ENCODE peak calls at places on chromosome 3, in four cellular contexts. One of them, this sample, is unnamed.
A peak's percentile ranks its signal among the peaks of the same experiment; 100 is the strongest.

GRCh38 chr3:115989927-115990326 is 366.6 kb downstream of the GAP43 start:
- DNase-seq in aorta: no peak
- DNase-seq in pancreas: no peak
- DNase-seq in PC-3: no peak
- DNase-seq in this sample: peak; percentile 44

GRCh38 chr3:66162766-66163165 is 58.0 kb upstream of the SLC25A26 start:
- DNase-seq in aorta: no peak
- DNase-seq in pancreas: no peak
- DNase-seq in PC-3: no peak
- DNase-seq in this sample: no peak

GRCh38 chr3:113166719-113167492 is 44.5 kb upstream of the BOC start:
- DNase-seq in aorta: no peak
- DNase-seq in pancreas: peak; percentile 19
- DNase-seq in PC-3: peak; percentile 48
- DNase-seq in this sample: no peak

GRCh38 chr3:139939681-139940190 is 4.8 kb downstream of the CLSTN2 start:
- DNase-seq in aorta: no peak
- DNase-seq in pancreas: no peak
- DNase-seq in PC-3: no peak
- DNase-seq in this sample: no peak

GRCh38 chr3:185332026-185332735 is 30.8 kb upstream of the MAP3K13 start:
- DNase-seq in aorta: no peak
- DNase-seq in pancreas: no peak
- DNase-seq in PC-3: peak; percentile 87
- DNase-seq in this sample: peak; percentile 95

GRCh38 chr3:66038726-66039589 is at the start of gene MAGI1:
- DNase-seq in aorta: peak; percentile 95
- DNase-seq in pancreas: peak; percentile 95
- DNase-seq in PC-3: peak; percentile 85
- DNase-seq in this sample: peak; percentile 65

GRCh38 chr3:35638640-35639250 is 580 bp upstream of the ARPP21 start:
- DNase-seq in aorta: peak; percentile 69
- DNase-seq in pancreas: no peak
- DNase-seq in PC-3: no peak
- DNase-seq in this sample: no peak

GRCh38 chr3:129015388-129016105 is 14.4 kb downstream of the EFCC1 start:
- DNase-seq in aorta: peak; percentile 77
- DNase-seq in pancreas: no peak
- DNase-seq in PC-3: no peak
- DNase-seq in this sample: no peak

GRCh38 chr3:157081681-157082210 is 78.2 kb downstream of the CCNL1 start:
- DNase-seq in aorta: peak; percentile 98
- DNase-seq in pancreas: peak; percentile 73
- DNase-seq in PC-3: peak; percentile 98
- DNase-seq in this sample: peak; percentile 95

GRCh38 chr3:45554001-45554691 is 40.4 kb upstream of the LIMD1 start:
- DNase-seq in aorta: no peak
- DNase-seq in pancreas: no peak
- DNase-seq in PC-3: no peak
- DNase-seq in this sample: no peak

GRCh38 chr3:107767897-107768605 is 245.3 kb downstream of the BBX start:
- DNase-seq in aorta: no peak
- DNase-seq in pancreas: no peak
- DNase-seq in PC-3: no peak
- DNase-seq in this sample: no peak

GRCh38 chr3:146131616-146132410 is 29.2 kb downstream of the PLOD2 start:
- DNase-seq in aorta: no peak
- DNase-seq in pancreas: no peak
- DNase-seq in PC-3: peak; percentile 71
- DNase-seq in this sample: no peak

GRCh38 chr3:180913582-180914404 is 1.3 kb downstream of the FXR1 start:
- DNase-seq in aorta: no peak
- DNase-seq in pancreas: no peak
- DNase-seq in PC-3: no peak
- DNase-seq in this sample: no peak

GRCh38 chr3:14234197-14235002 is 55.8 kb downstream of the LSM3 start:
- DNase-seq in aorta: no peak
- DNase-seq in pancreas: no peak
- DNase-seq in PC-3: peak; percentile 88
- DNase-seq in this sample: peak; percentile 66

GRCh38 chr3:59425371-59425770 is 375.5 kb upstream of the CFAP20DC start:
- DNase-seq in aorta: no peak
- DNase-seq in pancreas: no peak
- DNase-seq in PC-3: peak; percentile 74
- DNase-seq in this sample: peak; percentile 64

GRCh38 chr3:42743204-42743995 is 29.7 kb downstream of the CCDC13 start:
- DNase-seq in aorta: no peak
- DNase-seq in pancreas: no peak
- DNase-seq in PC-3: no peak
- DNase-seq in this sample: no peak

GRCh38 chr3:191238321-191238817 is 39.3 kb downstream of the OSTN start:
- DNase-seq in aorta: no peak
- DNase-seq in pancreas: no peak
- DNase-seq in PC-3: peak; percentile 92
- DNase-seq in this sample: no peak
- H3K27ac ChIP-seq in aorta: no peak overlapping the region
- H3K27ac ChIP-seq in pancreas: no peak overlapping the region
- H3K27ac ChIP-seq in PC-3: peak overlapping the region; percentile 94
- H3K27ac ChIP-seq in this sample: peak overlapping the region; percentile 39

GRCh38 chr3:171192176-171192854 is 165.8 kb upstream of the SLC2A2 start:
- DNase-seq in aorta: no peak
- DNase-seq in pancreas: no peak
- DNase-seq in PC-3: peak; percentile 87
- DNase-seq in this sample: peak; percentile 51
- H3K27ac ChIP-seq in aorta: no peak overlapping the region
- H3K27ac ChIP-seq in pancreas: no peak overlapping the region
- H3K27ac ChIP-seq in PC-3: peak overlapping the region; percentile 51
- H3K27ac ChIP-seq in this sample: no peak overlapping the region

GRCh38 chr3:127493924-127494646 is 96.4 kb downstream of the TPRA1 start:
- DNase-seq in aorta: no peak
- DNase-seq in pancreas: no peak
- DNase-seq in PC-3: no peak
- DNase-seq in this sample: no peak

GRCh38 chr3:127490271-127491023 is 100.1 kb downstream of the TPRA1 start:
- DNase-seq in aorta: no peak
- DNase-seq in pancreas: no peak
- DNase-seq in PC-3: no peak
- DNase-seq in this sample: no peak

GRCh38 chr3:127491909-127492308 is 98.6 kb downstream of the TPRA1 start:
- DNase-seq in aorta: no peak
- DNase-seq in pancreas: no peak
- DNase-seq in PC-3: no peak
- DNase-seq in this sample: no peak

GRCh38 chr3:127491323-127491722 is 99.2 kb downstream of the TPRA1 start:
- DNase-seq in aorta: no peak
- DNase-seq in pancreas: no peak
- DNase-seq in PC-3: no peak
- DNase-seq in this sample: no peak

DNA sequence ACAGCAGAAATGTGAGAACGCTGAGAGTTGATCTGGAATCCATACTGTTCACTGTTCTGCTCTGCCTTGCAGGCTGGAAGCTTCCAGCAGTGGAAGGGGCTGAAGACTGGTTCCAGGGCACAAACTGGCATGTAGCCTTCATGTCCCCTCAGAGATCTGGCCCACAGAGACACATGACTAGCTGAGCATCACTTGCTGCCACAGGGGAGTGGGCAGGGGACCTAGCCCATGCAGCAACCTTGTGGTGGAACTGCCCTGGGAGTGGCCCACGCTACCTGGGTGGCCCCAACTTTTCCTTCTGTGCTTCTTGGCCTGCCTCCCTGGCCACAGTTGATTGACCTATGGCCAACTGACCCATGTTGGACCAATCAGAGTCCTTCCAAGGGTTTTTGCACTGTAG is 98.1 kb downstream of the TPRA1 start:
- DNase-seq in aorta: no peak
- DNase-seq in pancreas: no peak
- DNase-seq in PC-3: no peak
- DNase-seq in this sample: no peak
- H3K27ac ChIP-seq in aorta: no peak overlapping the region
- H3K27ac ChIP-seq in pancreas: no peak overlapping the region
- H3K27ac ChIP-seq in PC-3: no peak overlapping the region
- H3K27ac ChIP-seq in this sample: no peak overlapping the region

GRCh38 chr3:15892828-15893227 is 95.0 kb upstream of the ANKRD28 start:
- DNase-seq in aorta: no peak
- DNase-seq in pancreas: no peak
- DNase-seq in PC-3: peak; percentile 10
- DNase-seq in this sample: no peak
- H3K27ac ChIP-seq in aorta: no peak overlapping the region
- H3K27ac ChIP-seq in pancreas: peak overlapping the region; percentile 54
- H3K27ac ChIP-seq in PC-3: no peak overlapping the region
- H3K27ac ChIP-seq in this sample: peak overlapping the region; percentile 81

DNA sequence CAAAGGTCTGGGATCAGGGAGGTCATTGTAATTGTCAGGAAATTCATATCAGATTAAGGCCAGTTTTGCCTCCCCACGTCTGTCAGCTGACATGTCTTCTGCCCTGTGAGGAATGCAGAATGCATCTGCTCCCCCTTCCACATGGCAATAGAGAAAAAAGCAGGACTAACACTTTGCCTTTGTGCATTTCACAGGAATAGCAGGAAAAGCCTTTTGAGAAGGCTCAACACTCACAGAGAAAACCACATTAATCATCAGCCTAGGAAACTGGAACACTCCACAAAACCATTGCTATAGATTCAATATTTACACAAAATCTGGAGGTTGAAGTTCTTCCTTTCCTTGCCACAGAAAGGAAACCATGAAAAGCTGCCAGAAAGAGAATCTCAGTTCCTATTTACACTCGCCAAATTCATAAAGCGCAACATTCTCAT is 165.2 kb upstream of the HES1 start:
- DNase-seq in aorta: no peak
- DNase-seq in pancreas: no peak
- DNase-seq in PC-3: peak; percentile 87
- DNase-seq in this sample: no peak
- H3K27ac ChIP-seq in aorta: no peak overlapping the region
- H3K27ac ChIP-seq in pancreas: no peak overlapping the region
- H3K27ac ChIP-seq in PC-3: peak overlapping the region; percentile 91
- H3K27ac ChIP-seq in this sample: peak overlapping the region; percentile 9

DNA sequence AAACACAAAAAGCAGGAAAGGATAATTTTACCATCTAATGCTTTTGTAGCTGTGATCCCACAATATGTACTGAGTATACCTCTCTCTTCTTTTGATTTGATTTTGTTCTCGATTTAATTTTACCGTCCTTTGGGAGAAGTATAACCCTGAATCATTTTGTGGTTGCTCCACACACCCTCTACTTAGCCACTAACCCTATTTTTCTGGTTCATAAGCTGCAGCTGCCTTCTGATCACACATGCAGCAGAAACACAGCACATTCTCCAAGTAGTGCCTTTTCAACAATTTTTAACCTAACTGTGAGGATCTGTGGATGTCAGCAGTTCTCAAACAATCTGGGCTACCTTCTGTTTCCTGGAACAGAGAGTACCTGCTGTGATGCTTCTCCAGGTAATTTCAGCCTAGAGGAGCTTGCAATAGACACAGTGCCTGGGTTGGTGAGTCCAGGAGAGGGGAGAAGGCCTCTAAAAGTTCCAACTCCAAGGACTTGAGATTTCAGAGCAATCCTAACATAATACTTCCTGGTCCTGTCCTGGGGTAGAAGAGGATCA is 40.3 kb downstream of the HGD start:
- DNase-seq in aorta: no peak
- DNase-seq in pancreas: no peak
- DNase-seq in PC-3: no peak
- DNase-seq in this sample: no peak
- H3K27ac ChIP-seq in aorta: no peak overlapping the region
- H3K27ac ChIP-seq in pancreas: no peak overlapping the region
- H3K27ac ChIP-seq in PC-3: no peak overlapping the region
- H3K27ac ChIP-seq in this sample: no peak overlapping the region

DNA sequence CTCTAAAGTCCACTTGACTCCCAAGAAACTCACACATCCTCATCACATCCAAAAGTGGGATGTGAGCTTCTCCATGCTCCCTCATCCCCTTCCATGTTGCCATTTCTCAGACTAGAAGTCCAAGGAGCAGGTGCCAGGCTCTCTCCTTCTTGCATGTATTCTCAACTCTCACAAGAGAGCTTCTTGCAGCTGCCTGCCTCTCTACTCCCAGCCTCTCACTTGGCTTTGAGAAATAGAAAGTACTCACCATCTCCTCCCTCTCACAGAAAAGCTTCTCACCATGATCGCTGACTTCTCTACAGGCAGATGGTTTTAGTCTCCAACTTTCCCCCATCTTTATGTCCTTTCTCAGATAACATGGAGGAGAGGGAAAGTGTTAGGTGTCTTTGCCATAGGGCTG is 26.6 kb downstream of the COL8A1 start:
- DNase-seq in aorta: no peak
- DNase-seq in pancreas: no peak
- DNase-seq in PC-3: no peak
- DNase-seq in this sample: no peak
- H3K27ac ChIP-seq in aorta: peak overlapping the region; percentile 6
- H3K27ac ChIP-seq in pancreas: no peak overlapping the region
- H3K27ac ChIP-seq in PC-3: no peak overlapping the region
- H3K27ac ChIP-seq in this sample: no peak overlapping the region

GRCh38 chr3:124829175-124829818 is 57.9 kb downstream of the ITGB5 start:
- DNase-seq in aorta: no peak
- DNase-seq in pancreas: no peak
- DNase-seq in PC-3: no peak
- DNase-seq in this sample: no peak
- H3K27ac ChIP-seq in aorta: peak overlapping the region; percentile 10
- H3K27ac ChIP-seq in pancreas: no peak overlapping the region
- H3K27ac ChIP-seq in PC-3: no peak overlapping the region
- H3K27ac ChIP-seq in this sample: no peak overlapping the region

DNA sequence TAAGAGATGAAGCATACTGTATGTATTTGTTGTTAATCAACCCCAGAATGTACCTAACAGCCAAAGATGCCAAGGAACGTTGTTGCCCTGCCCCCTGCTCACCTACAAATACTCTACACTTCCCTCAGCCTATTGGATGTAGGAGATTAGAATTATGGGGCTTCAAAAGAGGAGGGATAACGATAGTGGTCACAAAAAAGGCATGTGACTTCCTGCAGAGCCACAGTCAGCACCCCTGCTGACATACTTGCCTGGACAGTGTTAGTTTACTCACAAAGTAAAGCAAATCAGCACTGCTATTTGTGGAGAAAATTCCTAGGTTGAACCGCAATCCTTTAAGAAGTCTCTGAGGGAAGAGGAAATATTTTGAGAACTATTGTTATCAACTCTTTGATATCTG is 37.9 kb downstream of the PARP15 start:
- DNase-seq in aorta: no peak
- DNase-seq in pancreas: no peak
- DNase-seq in PC-3: no peak
- DNase-seq in this sample: no peak
- H3K27ac ChIP-seq in aorta: no peak overlapping the region
- H3K27ac ChIP-seq in pancreas: no peak overlapping the region
- H3K27ac ChIP-seq in PC-3: no peak overlapping the region
- H3K27ac ChIP-seq in this sample: no peak overlapping the region

GRCh38 chr3:98350082-98350481 is 3.6 kb upstream of the OR5K4 start:
- DNase-seq in aorta: no peak
- DNase-seq in pancreas: no peak
- DNase-seq in PC-3: no peak
- DNase-seq in this sample: no peak
- H3K27ac ChIP-seq in aorta: no peak overlapping the region
- H3K27ac ChIP-seq in pancreas: no peak overlapping the region
- H3K27ac ChIP-seq in PC-3: no peak overlapping the region
- H3K27ac ChIP-seq in this sample: no peak overlapping the region